ENCODE peak calls at places on chromosome 13, in six cellular contexts. One of them, this sample, is unnamed.

GRCh38 chr13:43134896-43135295 is 111.5 kb downstream of the DNAJC15 start:
- DNase-seq in fibroblast of lung: no peak
- DNase-seq in GM04504: no peak
- DNase-seq in AG10803: no peak
- DNase-seq in transverse colon: no peak
- DNase-seq in activated CD8-positive, alpha-beta memory T cell treated with anti-CD3 and anti-CD28 coated beads for 48 hours: no peak
- DNase-seq in this sample: no peak

GRCh38 chr13:27375686-27376326 is 48.6 kb upstream of the GTF3A start:
- DNase-seq in activated CD8-positive, alpha-beta memory T cell treated with anti-CD3 and anti-CD28 coated beads for 48 hours: no peak
- DNase-seq in GM04504: peak; percentile 43
- DNase-seq in fibroblast of lung: peak; percentile 76
- DNase-seq in transverse colon: peak; percentile 72
- DNase-seq in AG10803: peak; percentile 74
- DNase-seq in this sample: no peak

GRCh38 chr13:30743319-30744055 is 8.1 kb downstream of the ALOX5AP start:
- DNase-seq in AG10803: peak; percentile 97
- DNase-seq in fibroblast of lung: peak; percentile 99
- DNase-seq in GM04504: peak; percentile 91
- DNase-seq in transverse colon: peak; percentile 37
- DNase-seq in activated CD8-positive, alpha-beta memory T cell treated with anti-CD3 and anti-CD28 coated beads for 48 hours: no peak
- DNase-seq in this sample: no peak

GRCh38 chr13:99979453-99980200 is 2.0 kb upstream of the ZIC2 start:
- DNase-seq in transverse colon: no peak
- DNase-seq in fibroblast of lung: no peak
- DNase-seq in activated CD8-positive, alpha-beta memory T cell treated with anti-CD3 and anti-CD28 coated beads for 48 hours: no peak
- DNase-seq in AG10803: no peak
- DNase-seq in GM04504: no peak
- DNase-seq in this sample: no peak

GRCh38 chr13:114284680-114285079 is 3.3 kb downstream of the UPF3A start:
- DNase-seq in activated CD8-positive, alpha-beta memory T cell treated with anti-CD3 and anti-CD28 coated beads for 48 hours: no peak
- DNase-seq in AG10803: no peak
- DNase-seq in GM04504: no peak
- DNase-seq in fibroblast of lung: no peak
- DNase-seq in transverse colon: no peak
- DNase-seq in this sample: no peak

GRCh38 chr13:36919206-36919832 is 719 bp downstream of the SMAD9 start:
- DNase-seq in GM04504: no peak
- DNase-seq in activated CD8-positive, alpha-beta memory T cell treated with anti-CD3 and anti-CD28 coated beads for 48 hours: no peak
- DNase-seq in AG10803: peak; percentile 25
- DNase-seq in transverse colon: peak; percentile 28
- DNase-seq in fibroblast of lung: peak; percentile 9
- DNase-seq in this sample: no peak

GRCh38 chr13:48199404-48199991 is 33.5 kb upstream of the ITM2B start:
- DNase-seq in fibroblast of lung: no peak
- DNase-seq in GM04504: no peak
- DNase-seq in AG10803: no peak
- DNase-seq in activated CD8-positive, alpha-beta memory T cell treated with anti-CD3 and anti-CD28 coated beads for 48 hours: no peak
- DNase-seq in transverse colon: no peak
- DNase-seq in this sample: no peak

GRCh38 chr13:73056054-73056962 is 2.5 kb upstream of the KLF5 start:
- DNase-seq in transverse colon: no peak
- DNase-seq in AG10803: peak; percentile 82
- DNase-seq in fibroblast of lung: peak; percentile 49
- DNase-seq in GM04504: no peak
- DNase-seq in activated CD8-positive, alpha-beta memory T cell treated with anti-CD3 and anti-CD28 coated beads for 48 hours: no peak
- DNase-seq in this sample: no peak

GRCh38 chr13:112444001-112444311 is 67.8 kb downstream of the SPACA7 start:
- DNase-seq in AG10803: peak; percentile 26
- DNase-seq in activated CD8-positive, alpha-beta memory T cell treated with anti-CD3 and anti-CD28 coated beads for 48 hours: peak; percentile 23
- DNase-seq in fibroblast of lung: peak; percentile 53
- DNase-seq in GM04504: no peak
- DNase-seq in transverse colon: peak; percentile 71
- DNase-seq in this sample: peak; percentile 6

GRCh38 chr13:51942189-51942588 is 69.1 kb downstream of the ATP7B start:
- DNase-seq in GM04504: no peak
- DNase-seq in transverse colon: peak; percentile 91
- DNase-seq in fibroblast of lung: no peak
- DNase-seq in AG10803: no peak
- DNase-seq in activated CD8-positive, alpha-beta memory T cell treated with anti-CD3 and anti-CD28 coated beads for 48 hours: no peak
- DNase-seq in this sample: no peak

GRCh38 chr13:97810152-97810551 is 143.3 kb upstream of the IPO5 start:
- DNase-seq in activated CD8-positive, alpha-beta memory T cell treated with anti-CD3 and anti-CD28 coated beads for 48 hours: no peak
- DNase-seq in fibroblast of lung: peak; percentile 40
- DNase-seq in GM04504: no peak
- DNase-seq in transverse colon: no peak
- DNase-seq in AG10803: peak; percentile 3
- DNase-seq in this sample: no peak

GRCh38 chr13:79483302-79483701 is 2.3 kb downstream of the NDFIP2 start:
- DNase-seq in AG10803: peak; percentile 94
- DNase-seq in GM04504: peak; percentile 66
- DNase-seq in activated CD8-positive, alpha-beta memory T cell treated with anti-CD3 and anti-CD28 coated beads for 48 hours: no peak
- DNase-seq in fibroblast of lung: peak; percentile 75
- DNase-seq in transverse colon: no peak
- DNase-seq in this sample: no peak

GRCh38 chr13:46866150-46866549 is 30.7 kb downstream of the HTR2A start:
- DNase-seq in GM04504: peak; percentile 17
- DNase-seq in fibroblast of lung: peak; percentile 64
- DNase-seq in activated CD8-positive, alpha-beta memory T cell treated with anti-CD3 and anti-CD28 coated beads for 48 hours: no peak
- DNase-seq in AG10803: peak; percentile 42
- DNase-seq in transverse colon: peak; percentile 11
- DNase-seq in this sample: peak; percentile 2

GRCh38 chr13:20127263-20127562 is 33.6 kb downstream of the GJA3 start:
- DNase-seq in GM04504: no peak
- DNase-seq in AG10803: no peak
- DNase-seq in fibroblast of lung: no peak
- DNase-seq in activated CD8-positive, alpha-beta memory T cell treated with anti-CD3 and anti-CD28 coated beads for 48 hours: no peak
- DNase-seq in transverse colon: no peak
- DNase-seq in this sample: no peak

GRCh38 chr13:93875527-93875926 is 604.0 kb downstream of the DCT start:
- DNase-seq in fibroblast of lung: peak; percentile 62
- DNase-seq in GM04504: no peak
- DNase-seq in transverse colon: no peak
- DNase-seq in activated CD8-positive, alpha-beta memory T cell treated with anti-CD3 and anti-CD28 coated beads for 48 hours: no peak
- DNase-seq in AG10803: peak; percentile 24
- DNase-seq in this sample: no peak

GRCh38 chr13:106088094-106088493 is 447.4 kb downstream of the EFNB2 start:
- DNase-seq in activated CD8-positive, alpha-beta memory T cell treated with anti-CD3 and anti-CD28 coated beads for 48 hours: no peak
- DNase-seq in AG10803: no peak
- DNase-seq in GM04504: no peak
- DNase-seq in transverse colon: no peak
- DNase-seq in fibroblast of lung: no peak
- DNase-seq in this sample: no peak

This sample was measured in amygdala.